ENCODE peak calls at places on chromosomes 4 and X, in ten cellular contexts. Z, E, B, A, F, W, I, P, Q and L are unnamed samples.
A peak's percentile ranks its signal among the peaks of the same experiment; 100 is the strongest.

GRCh38 chr4:154344686-154345085 is 146.9 kb downstream of the DCHS2 start:
- DNase-seq in Z (no peak), E (no peak), B (no peak), A (peak; percentile 3), F (no peak), W (no peak), I (no peak), P (peak; percentile 33), Q (no peak), L (no peak)

GRCh38 chr4:74632634-74633033 is 161.7 kb downstream of the BTC start:
- DNase-seq in Z (no peak), E (peak; percentile 41), B (peak; percentile 66), A (peak; percentile 86), F (no peak), W (no peak), I (no peak), P (peak; percentile 40), Q (peak; percentile 65), L (peak; percentile 24)

GRCh38 chr4:2286904-2287593 is 25.1 kb upstream of the MXD4 start:
- DNase-seq in Z (peak; percentile 15), E (no peak), B (no peak), A (no peak), F (no peak), W (peak; percentile 44), I (no peak), P (no peak), Q (no peak), L (no peak)

GRCh38 chr4:69563424-69563823 is 67.7 kb upstream of the UGT2B4 start:
- DNase-seq in Z (no peak), E (no peak), B (no peak), A (no peak), F (no peak), W (no peak), I (no peak), P (no peak), Q (no peak), L (no peak)

GRCh38 chr4:133151681-133152329 is 2.7 kb downstream of the PCDH10 start:
- DNase-seq in Z (peak; percentile 28), E (no peak), B (no peak), A (peak; percentile 3), F (peak; percentile 44), W (no peak), I (no peak), P (no peak), Q (no peak), L (no peak)

GRCh38 chr4:153955306-153955705 is 166.4 kb upstream of the SFRP2 start:
- DNase-seq in Z (no peak), E (no peak), B (no peak), A (no peak), F (no peak), W (no peak), I (no peak), P (no peak), Q (no peak), L (no peak)

GRCh38 chr4:91754716-91755115 is 549.0 kb upstream of the GRID2 start:
- DNase-seq in Z (no peak), E (no peak), B (no peak), A (no peak), F (no peak), W (no peak), I (no peak), P (no peak), Q (no peak), L (no peak)

GRCh38 chr4:1293981-1294380 is 4.3 kb downstream of the MAEA start:
- DNase-seq in Z (peak; percentile 70), E (no peak), B (peak; percentile 71), A (no peak), F (no peak), W (no peak), I (no peak), P (no peak), Q (peak; percentile 17), L (no peak)

GRCh38 chr4:124642846-124643245 is 69.7 kb downstream of the ANKRD50 start:
- DNase-seq in Z (no peak), E (no peak), B (no peak), A (no peak), F (no peak), W (no peak), I (no peak), P (no peak), Q (no peak), L (no peak)

GRCh38 chr4:179624768-179625181 is 2182.5 kb upstream of the AGA start:
- DNase-seq in Z (no peak), E (no peak), B (peak; percentile 26), A (no peak), F (no peak), W (no peak), I (no peak), P (no peak), Q (no peak), L (no peak)

GRCh38 chrX:138648570-138648969 is 62.9 kb downstream of the FGF13 start:
- DNase-seq in Z (no peak), E (no peak), B (no peak), A (no peak), F (no peak), W (no peak), I (no peak), P (no peak), Q (no peak), L (no peak)

GRCh38 chr4:150708004-150708403 is 126.1 kb downstream of the MAB21L2 start:
- DNase-seq in Z (no peak), E (no peak), B (no peak), A (no peak), F (peak; percentile 44), W (no peak), I (no peak), P (no peak), Q (no peak), L (no peak)

DNA sequence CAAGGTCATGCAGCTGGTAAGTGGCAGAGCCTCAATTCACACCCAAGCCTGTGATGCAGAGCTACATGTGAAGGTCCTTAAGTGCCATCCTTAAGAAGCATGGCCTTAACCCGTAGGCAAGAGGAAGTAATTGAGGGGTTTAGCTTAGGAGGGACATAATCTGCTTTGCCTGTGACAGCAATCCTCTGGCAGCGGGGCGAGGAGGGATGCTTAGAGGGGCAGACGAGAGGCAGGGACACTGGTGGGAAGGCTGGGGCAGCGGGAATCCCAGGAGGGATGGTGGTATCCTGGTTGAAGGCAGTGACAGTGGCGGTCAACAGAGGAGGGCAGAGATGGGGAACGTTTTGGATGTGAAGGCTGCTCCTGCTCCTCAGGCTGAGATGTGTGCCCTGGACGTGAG is 88.1 kb downstream of the EFNB1 start:
- DNase-seq in Z (no peak), E (no peak), B (no peak), A (no peak), F (no peak), W (no peak), I (no peak), P (no peak), Q (no peak), L (no peak)
- TF ChIP-seq CTCF in Z (no peak), E (no peak), B (no peak), A (no peak), F (no peak), W (no peak), I (no peak), P (no peak), Q (no peak), L (no peak)

GRCh38 chrX:15737957-15738685 is at the start of gene CA5B:
- DNase-seq in Z (peak; percentile 95), E (peak; percentile 90), B (peak; percentile 98), A (peak; percentile 97), F (peak; percentile 94), W (peak; percentile 97), I (peak; percentile 96), P (peak; percentile 96), Q (peak; percentile 98), L (peak; percentile 99)
- TF ChIP-seq EP300 in Z (no peak), E (no peak), B (no peak), A (no peak), F (no peak), W (no peak), I (no peak), P (no peak), Q (no peak), L (no peak)

DNA sequence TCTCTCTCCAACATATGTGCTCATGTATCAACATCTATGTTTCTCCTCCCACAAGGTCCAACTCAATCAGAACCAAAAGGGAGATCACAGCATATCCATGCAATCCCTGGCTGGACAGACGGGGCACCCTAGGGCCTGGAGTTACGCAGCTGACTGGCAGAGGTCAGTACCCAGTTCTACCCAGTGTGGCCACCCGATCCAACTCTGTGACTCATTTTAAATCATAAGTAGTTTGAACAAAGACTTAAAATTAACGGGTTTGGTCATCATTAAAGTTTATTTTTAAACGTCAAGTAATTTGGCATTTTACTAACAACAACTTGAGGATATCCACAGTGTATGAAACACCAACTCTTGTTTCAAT is 59.5 kb downstream of the APBB2 start:
- DNase-seq in Z (no peak), E (no peak), B (no peak), A (peak; percentile 22), F (no peak), W (no peak), I (peak; percentile 34), P (no peak), Q (no peak), L (no peak)
- TF ChIP-seq CTCF in Z (no peak), E (no peak), B (no peak), A (no peak), F (peak; percentile 37), W (no peak), I (no peak), P (no peak), Q (no peak), L (no peak)

GRCh38 chrX:31516492-31516891 is 444.7 kb upstream of the FTHL17 start:
- DNase-seq in Z (no peak), E (no peak), B (no peak), A (no peak), F (no peak), W (no peak), I (no peak), P (no peak), Q (no peak), L (no peak)
- TF ChIP-seq EP300 in Z (no peak), E (no peak), B (no peak), A (no peak), F (no peak), W (no peak), I (no peak), P (no peak), Q (no peak), L (no peak)

GRCh38 chr4:164997324-164997723 is 19.9 kb upstream of the TRIM61 start:
- DNase-seq in Z (no peak), E (no peak), B (no peak), A (peak; percentile 17), F (no peak), W (no peak), I (no peak), P (peak; percentile 14), Q (no peak), L (peak; percentile 25)
- TF ChIP-seq CTCF in Z (no peak), E (no peak), B (no peak), A (peak; percentile 18), F (peak; percentile 22), W (no peak), I (no peak), P (peak; percentile 41), Q (no peak), L (no peak)